ENCODE peak calls at places on chromosomes 5 and 9, in eight cellular contexts. T is SK-N-SH, O is neural crest cell, D is GM12865, M is IMR-90, N is Caco-2, S is Peyer's patch, C is progenitor cell of endocrine pancreas. J is an unnamed sample.
A peak's percentile ranks its signal among the peaks of the same experiment; 100 is the strongest.

GRCh38 chr9:128568470-128569083 is 16.2 kb downstream of the SPTAN1 start:
- DNase-seq in N (no peak), T (no peak), S (no peak), D (no peak), O (no peak), C (no peak), M (peak; percentile 47), J (no peak)

GRCh38 chr5:10266839-10267238 is 16.8 kb downstream of the CCT5 start:
- DNase-seq in D (no peak), S (no peak), N (no peak), O (no peak), C (no peak), T (no peak), M (no peak), J (no peak)

GRCh38 chr9:93037476-93037971 is 21.0 kb upstream of the SUSD3 start:
- DNase-seq in C (no peak), S (no peak), O (no peak), D (no peak), M (no peak), T (no peak), N (no peak), J (no peak)

GRCh38 chr5:96733771-96734498 is 71.8 kb downstream of the CAST start:
- DNase-seq in N (peak; percentile 82), M (peak; percentile 35), S (no peak), T (no peak), D (no peak), O (no peak), C (no peak), J (no peak)

GRCh38 chr5:112146323-112146848 is 272.7 kb downstream of the EPB41L4A start:
- DNase-seq in D (peak; percentile 79), C (no peak), O (no peak), S (no peak), M (peak; percentile 93), N (no peak), T (no peak), J (no peak)

GRCh38 chr5:96687812-96688453 is 25.8 kb downstream of the CAST start:
- DNase-seq in D (peak; percentile 64), O (no peak), M (peak; percentile 76), N (peak; percentile 38), C (no peak), T (peak; percentile 68), S (no peak), J (no peak)

GRCh38 chr5:34007116-34007674 is 655 bp downstream of the AMACR start:
- DNase-seq in N (no peak), M (no peak), C (no peak), S (no peak), T (peak; percentile 52), O (no peak), D (no peak), J (no peak)

GRCh38 chr9:2984481-2984880 is 140.6 kb upstream of the PUM3 start:
- DNase-seq in D (no peak), S (no peak), C (no peak), M (no peak), T (no peak), O (no peak), N (no peak), J (no peak)

GRCh38 chr5:154196955-154197652 is 6.6 kb downstream of the GALNT10 start:
- DNase-seq in N (peak; percentile 23), M (peak; percentile 87), O (no peak), C (no peak), T (peak; percentile 59), D (no peak), S (no peak), J (no peak)

GRCh38 chr5:81315336-81315735 is 13.9 kb downstream of the ZCCHC9 start:
- DNase-seq in O (no peak), T (no peak), M (peak; percentile 86), D (no peak), S (no peak), C (no peak), N (no peak), J (no peak)

GRCh38 chr9:37914701-37915358 is 10.9 kb upstream of the SLC25A51 start:
- DNase-seq in M (no peak), S (no peak), N (no peak), C (no peak), O (no peak), D (no peak), T (no peak), J (no peak)

GRCh38 chr9:70197384-70198039 is 61.3 kb upstream of the SMC5 start:
- DNase-seq in N (no peak), M (no peak), T (no peak), D (no peak), C (no peak), O (no peak), S (no peak), J (no peak)

GRCh38 chr9:108478871-108479332 is 376.9 kb downstream of the ACTL7B start:
- DNase-seq in N (no peak), C (no peak), M (peak; percentile 88), D (peak; percentile 78), T (no peak), O (no peak), S (no peak), J (no peak)

GRCh38 chr9:126173401-126173800 is 153.2 kb upstream of the MVB12B start:
- DNase-seq in S (no peak), C (no peak), M (no peak), O (no peak), T (no peak), D (no peak), N (no peak), J (no peak)

GRCh38 chr5:3596261-3596825 is 711 bp downstream of the IRX1 start:
- DNase-seq in C (no peak), S (no peak), O (no peak), D (no peak), N (no peak), T (peak; percentile 28), M (no peak), J (no peak)

GRCh38 chr9:120331913-120332312 is 248.1 kb downstream of the CDK5RAP2 start:
- DNase-seq in O (no peak), N (no peak), M (no peak), T (no peak), S (no peak), D (no peak), C (no peak), J (no peak)

GRCh38 chr5:154811653-154812465 is 38.5 kb downstream of the FAXDC2 start:
- DNase-seq in O (peak; percentile 62), T (peak; percentile 81), S (peak; percentile 75), N (peak; percentile 66), M (peak; percentile 76), C (peak; percentile 18), D (peak; percentile 75), J (peak; percentile 45)

GRCh38 chr5:123511290-123511647 is 708 bp upstream of the CSNK1G3 start:
- DNase-seq in C (no peak), S (no peak), T (no peak), M (peak; percentile 70), N (peak; percentile 5), O (no peak), D (peak; percentile 11), J (no peak)

GRCh38 chr5:139903805-139904565 is 108.4 kb downstream of the PSD2 start:
- DNase-seq in M (no peak), C (peak; percentile 39), S (no peak), N (peak; percentile 37), T (peak; percentile 85), D (peak; percentile 34), O (peak; percentile 26), J (no peak)

GRCh38 chr9:129584136-129584535 is 36.8 kb downstream of the C9orf50 start:
- DNase-seq in T (peak; percentile 85), M (peak; percentile 85), C (no peak), N (peak; percentile 84), S (no peak), D (peak; percentile 83), O (peak; percentile 57), J (no peak)

GRCh38 chr5:154260224-154260859 is 69.8 kb downstream of the GALNT10 start:
- DNase-seq in N (no peak), D (no peak), S (no peak), O (no peak), M (no peak), C (no peak), T (no peak), J (no peak)

GRCh38 chr5:72611111-72611724 is 104.0 kb upstream of the ZNF366 start:
- DNase-seq in S (peak; percentile 72), N (peak; percentile 73), C (peak; percentile 52), T (peak; percentile 66), O (peak; percentile 64), M (peak; percentile 74), D (peak; percentile 80), J (peak; percentile 31)

GRCh38 chr9:91500509-91501011 is 76.9 kb upstream of the NFIL3 start:
- DNase-seq in O (no peak), N (no peak), M (peak; percentile 95), S (no peak), C (no peak), T (no peak), D (no peak), J (no peak)

GRCh38 chr9:117413346-117414219 is 1.3 kb downstream of the ASTN2 start:
- DNase-seq in M (no peak), C (peak; percentile 37), O (peak; percentile 36), N (no peak), T (peak; percentile 82), D (no peak), S (no peak), J (no peak)
- TF ChIP-seq CTCF in M (no peak), C (peak; percentile 32), O (peak; percentile 31), N (no peak), T (no peak), D (no peak), S (no peak), J (no peak)

GRCh38 chr5:142654578-142655042 is 31.3 kb downstream of the FGF1 start:
- DNase-seq in D (no peak), N (no peak), M (no peak), T (no peak), S (no peak), C (no peak), O (no peak), J (no peak)
- TF ChIP-seq CTCF in D (no peak), N (peak; percentile 7), M (peak; percentile 5), T (peak; percentile 23), S (no peak), C (no peak), O (no peak), J (no peak)

GRCh38 chr5:142143878-142144277 is 35.3 kb downstream of the NDFIP1 start:
- DNase-seq in N (peak; percentile 14), M (peak; percentile 58), C (no peak), T (peak; percentile 47), O (no peak), D (peak; percentile 40), S (no peak), J (no peak)
- TF ChIP-seq CTCF in N (peak; percentile 46), M (peak; percentile 64), C (peak; percentile 64), T (peak; percentile 66), O (peak; percentile 81), D (peak; percentile 40), S (peak; percentile 62), J (peak; percentile 62)

GRCh38 chr9:124342402-124342945 is 72.8 kb downstream of the PSMB7 start:
- DNase-seq in D (no peak), C (no peak), M (peak; percentile 65), S (no peak), N (no peak), T (no peak), O (no peak), J (no peak)

GRCh38 chr9:124341455-124342170 is 73.6 kb downstream of the PSMB7 start:
- DNase-seq in T (no peak), C (no peak), N (no peak), D (no peak), S (no peak), O (no peak), M (no peak), J (no peak)

GRCh38 chr9:124343533-124344290 is 71.5 kb downstream of the PSMB7 start:
- DNase-seq in S (no peak), N (no peak), C (no peak), O (no peak), M (no peak), D (no peak), T (no peak), J (no peak)

GRCh38 chr9:124344291-124345050 is 70.8 kb downstream of the PSMB7 start:
- DNase-seq in D (no peak), S (no peak), N (no peak), O (no peak), T (no peak), C (no peak), M (no peak), J (no peak)

GRCh38 chr9:124342946-124343485 is 72.2 kb downstream of the PSMB7 start:
- DNase-seq in S (no peak), D (no peak), C (no peak), O (peak; percentile 25), T (no peak), M (peak; percentile 94), N (no peak), J (no peak)
- TF ChIP-seq CTCF in S (no peak), D (no peak), C (no peak), O (no peak), T (no peak), M (no peak), N (no peak), J (no peak)

J was measured in natural killer cell.